ENCODE peak calls at places on chromosomes 3 and 15, in six cellular contexts. N is H1, C is IMR-90, B is H9, V is trophoblast cell, F is mesenchymal stem cell. K is an unnamed sample. For H3K9me3, the result is how much of the 10 kb centered on the place peaks cover.

GRCh38 chr3:52436500-52437106 is 8.3 kb downstream of the SEMA3G start:
- DNase-seq in N (no peak), C (peak), B (peak), V (no peak), F (peak), K (no peak)

GRCh38 chr3:77081240-77081661 is 41.4 kb downstream of the ROBO2 start:
- DNase-seq in N (no peak), C (peak), B (no peak), V (no peak), F (no peak), K (no peak)

GRCh38 chr3:72494076-72495000 is 353.9 kb downstream of the SHQ1 start:
- DNase-seq in N (no peak), C (peak), B (no peak), V (peak), F (no peak), K (no peak)

GRCh38 chr3:160598865-160599264 is 33.5 kb upstream of the KPNA4 start:
- DNase-seq in N (no peak), C (no peak), B (no peak), V (no peak), F (no peak), K (no peak)

GRCh38 chr3:4986611-4987373 is 7.6 kb downstream of the BHLHE40 start:
- DNase-seq in N (peak), C (peak), B (peak), V (peak), F (peak), K (peak)

GRCh38 chr3:132222868-132223538 is 94.2 kb upstream of the ACP3 start:
- DNase-seq in N (no peak), C (no peak), B (no peak), V (no peak), F (no peak), K (peak)

GRCh38 chr3:128267541-128267940 is 114.3 kb downstream of the EEFSEC start:
- DNase-seq in N (no peak), C (no peak), B (peak), V (peak), F (no peak), K (no peak)

GRCh38 chr3:78895528-78895927 is 872.3 kb downstream of the ROBO1 start:
- DNase-seq in N (no peak), C (no peak), B (no peak), V (no peak), F (peak), K (no peak)

GRCh38 chr3:39154323-39155021 is 1.1 kb upstream of the CSRNP1 start:
- DNase-seq in N (peak), C (no peak), B (peak), V (peak), F (peak), K (peak)

GRCh38 chr3:5038243-5038642 is 59.0 kb downstream of the BHLHE40 start:
- DNase-seq in N (no peak), C (no peak), B (no peak), V (no peak), F (no peak), K (no peak)

GRCh38 chr3:70861234-70861633 is 548.8 kb upstream of the MDFIC2 start:
- DNase-seq in N (no peak), C (peak), B (no peak), V (no peak), F (peak), K (no peak)

GRCh38 chr3:68985391-68985790 is 28.1 kb downstream of the EOGT start:
- DNase-seq in N (no peak), C (peak), B (no peak), V (peak), F (no peak), K (no peak)

GRCh38 chr3:72446406-72447058 is 401.7 kb downstream of the SHQ1 start:
- DNase-seq in N (peak), C (peak), B (peak), V (peak), F (peak), K (no peak)

GRCh38 chr15:68638953-68639500 is 60.2 kb downstream of the CORO2B start:
- DNase-seq in N (no peak), C (peak), B (no peak), V (no peak), F (no peak), K (no peak)

GRCh38 chr3:39192490-39193092 is at the start of gene XIRP1:
- DNase-seq in N (no peak), C (peak), B (no peak), V (no peak), F (peak), K (no peak)

GRCh38 chr3:20352547-20353164 is 166.7 kb upstream of the SGO1 start:
- DNase-seq in N (no peak), C (no peak), B (no peak), V (peak), F (no peak), K (no peak)

DNA sequence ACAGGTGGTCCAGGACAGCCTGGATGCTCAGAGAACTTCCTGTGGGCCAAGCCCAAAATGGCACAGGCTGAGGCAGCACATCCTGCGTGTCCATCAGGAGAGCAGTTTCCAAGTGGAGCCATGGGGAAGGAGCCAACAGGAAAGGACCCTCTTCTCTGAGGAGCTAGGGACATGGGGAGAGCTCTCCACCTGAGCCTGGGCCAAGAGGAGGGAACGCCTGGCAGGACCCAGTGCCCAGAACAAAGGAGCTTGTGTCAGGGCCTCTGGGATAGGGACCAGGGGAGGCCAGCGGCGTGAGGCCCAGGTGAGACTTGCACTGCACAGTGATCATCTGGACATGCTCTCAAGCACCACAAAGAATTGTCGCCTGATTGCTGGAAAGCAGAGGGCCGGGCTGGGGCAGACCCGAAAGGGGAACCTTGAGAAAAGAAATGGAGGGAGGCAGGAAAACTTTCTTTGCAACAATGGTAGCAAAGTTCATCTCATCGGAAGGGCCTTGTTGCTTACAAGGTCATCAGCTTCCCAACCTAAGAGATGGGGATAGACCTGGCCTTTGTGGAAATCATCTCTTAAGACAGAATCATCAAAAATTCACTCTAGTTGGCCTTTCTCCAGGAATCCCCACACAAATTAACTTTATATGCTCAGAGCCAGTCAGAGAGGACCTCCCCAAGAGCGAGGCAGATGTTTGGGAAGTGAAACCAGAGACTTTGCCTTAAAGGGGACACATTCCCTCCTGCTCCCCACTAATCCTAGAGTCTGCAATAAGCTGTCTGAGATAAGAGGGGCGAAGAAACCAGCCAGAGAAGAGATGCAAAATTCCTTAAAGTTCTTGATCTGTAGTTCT is 47.7 kb upstream of the HES1 start:
- DNase-seq in N (no peak), C (no peak), B (no peak), V (no peak), F (no peak), K (no peak)
- H2BK120ac ChIP-seq in N (peak), C (no peak), B (no peak), V (no peak), F (peak), K (peak)

GRCh38 chr15:86555939-86556725 is 476.5 kb downstream of the AGBL1 start:
- DNase-seq in N (no peak), C (no peak), B (no peak), V (no peak), F (peak), K (no peak)
- H3K9me3 ChIP-seq in N (under half), C (under half), B (under half), V (under half), F (under half), K (under half)

DNA sequence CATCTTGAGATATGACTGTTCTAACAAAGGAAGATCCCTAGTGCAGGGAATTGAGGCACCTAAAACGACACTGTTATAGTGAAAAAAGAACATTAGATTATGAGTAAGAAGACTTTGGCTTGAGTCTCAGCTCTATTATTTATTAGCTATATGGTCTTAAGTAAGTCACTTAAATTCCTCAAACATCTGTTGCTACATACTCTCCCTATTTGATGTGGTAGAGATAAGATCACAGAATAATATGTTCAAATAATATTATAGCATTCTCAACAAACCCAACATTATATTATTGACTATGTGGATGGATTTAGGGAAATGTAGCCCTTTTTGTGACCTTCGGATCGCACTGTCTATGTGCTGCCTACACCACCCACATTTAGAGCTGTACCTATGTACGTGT is 136.9 kb downstream of the P2RY1 start:
- DNase-seq in N (no peak), C (no peak), B (no peak), V (no peak), F (no peak), K (no peak)
- H2AFZ ChIP-seq in N (no peak), C (no peak), B (no peak), V (no peak), F (no peak), K (no peak)

GRCh38 chr3:172750368-172751187 is at the start of gene ECT2:
- DNase-seq in N (peak), C (peak), B (peak), V (peak), F (peak), K (peak)
- H2BK120ac ChIP-seq in N (no peak), C (peak), B (peak), V (peak), F (peak), K (no peak)

DNA sequence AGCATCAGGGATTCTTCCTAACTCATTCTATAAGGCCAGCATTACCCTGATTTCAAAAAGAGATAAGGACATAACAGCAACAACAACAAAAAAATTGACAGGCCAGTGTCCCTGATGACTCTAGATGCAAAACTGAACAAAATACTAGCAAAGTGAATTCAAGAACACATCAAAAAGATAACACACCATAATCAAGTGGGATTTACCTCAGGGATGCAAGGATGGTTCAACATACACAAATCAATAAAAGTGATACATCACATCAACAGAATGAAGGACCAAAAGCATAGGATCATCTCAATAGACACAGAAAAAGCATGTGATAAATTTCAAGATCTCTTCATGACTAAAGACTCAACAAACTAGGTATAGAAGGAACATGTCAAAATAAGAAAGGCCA is 119.6 kb downstream of the STT3B start:
- DNase-seq in N (no peak), C (no peak), B (no peak), V (no peak), F (no peak), K (no peak)
- H3K9me3 ChIP-seq in N (under half), C (under half), B (under half), V (under half), F (half or more), K (under half)

DNA sequence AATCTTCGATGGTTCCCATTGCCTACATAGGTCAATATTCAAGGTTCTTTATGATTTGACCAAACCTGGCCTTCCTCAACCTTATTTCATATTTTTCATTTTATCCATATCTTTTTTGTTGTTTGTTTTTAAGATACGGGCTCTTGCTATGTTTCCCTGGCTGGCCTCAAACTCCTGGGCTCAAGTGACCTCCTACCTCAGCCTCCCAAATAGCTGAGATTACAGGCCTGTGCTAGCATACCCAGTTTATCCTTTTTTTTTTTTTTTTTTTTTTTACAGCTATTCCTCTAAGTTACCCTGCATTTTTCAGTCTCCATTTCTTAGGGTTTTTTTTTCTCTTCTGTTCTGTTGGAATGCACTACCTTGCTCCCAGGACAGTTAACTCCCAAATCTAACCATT is 14.5 kb downstream of the ZNF609 start:
- DNase-seq in N (no peak), C (no peak), B (no peak), V (peak), F (no peak), K (no peak)
- H2AFZ ChIP-seq in N (no peak), C (no peak), B (no peak), V (no peak), F (no peak), K (no peak)